ENCODE peak calls at places on chromosomes 4 and X, in six cellular contexts. D, T, Y, O, B and M are unnamed samples.

GRCh38 chrX:21747523-21747922 is 10.4 kb downstream of the SMPX start:
- DNase-seq in T (no peak), Y (no peak), B (no peak), D (peak; percentile 26), O (no peak), M (no peak)

GRCh38 chr4:43394976-43395375 is 502.5 kb downstream of the GRXCR1 start:
- DNase-seq in D (no peak), B (peak; percentile 57), O (peak; percentile 3), T (no peak), Y (no peak), M (no peak)

GRCh38 chr4:76767983-76768382 is 130.0 kb downstream of the SOWAHB start:
- DNase-seq in D (no peak), O (peak; percentile 39), B (peak; percentile 70), T (no peak), Y (no peak), M (no peak)

GRCh38 chrX:53048169-53049126 is at the start of gene GPR173:
- DNase-seq in O (peak; percentile 43), Y (peak; percentile 64), T (peak; percentile 21), B (peak; percentile 66), D (peak; percentile 57), M (no peak)

GRCh38 chr4:1082215-1083182 is 30.9 kb downstream of the RNF212 start:
- DNase-seq in O (peak; percentile 44), T (peak; percentile 13), D (no peak), Y (peak; percentile 71), B (peak; percentile 70), M (peak; percentile 61)

GRCh38 chr4:68963389-68963788 is 11.8 kb upstream of the UGT2A3 start:
- DNase-seq in B (no peak), O (no peak), Y (no peak), T (no peak), D (no peak), M (no peak)

GRCh38 chr4:95013236-95013635 is 255.5 kb downstream of the BMPR1B start:
- DNase-seq in B (no peak), T (no peak), D (no peak), O (no peak), Y (no peak), M (no peak)

GRCh38 chr4:31015123-31015522 is 295.0 kb downstream of the PCDH7 start:
- DNase-seq in B (no peak), D (no peak), Y (no peak), O (no peak), T (no peak), M (no peak)

GRCh38 chr4:152360045-152360410 is 175.9 kb downstream of the FBXW7 start:
- DNase-seq in B (peak; percentile 47), D (no peak), Y (no peak), O (no peak), T (no peak), M (no peak)

GRCh38 chr4:39825741-39826231 is 127.8 kb downstream of the UBE2K start:
- DNase-seq in O (peak; percentile 43), D (no peak), B (peak; percentile 71), Y (no peak), T (no peak), M (no peak)

GRCh38 chr4:32172761-32173160 is 1452.6 kb downstream of the PCDH7 start:
- DNase-seq in T (no peak), D (no peak), O (peak; percentile 14), B (peak; percentile 21), Y (no peak), M (no peak)

GRCh38 chr4:73729534-73730165 is 10.7 kb upstream of the CXCL8 start:
- DNase-seq in T (peak; percentile 70), Y (no peak), D (peak; percentile 84), O (peak; percentile 79), B (peak; percentile 92), M (peak; percentile 69)

GRCh38 chrX:23902419-23902818 is 5.3 kb downstream of the APOO start:
- DNase-seq in Y (no peak), B (peak; percentile 73), T (no peak), D (peak; percentile 58), O (peak; percentile 50), M (no peak)

GRCh38 chr4:4402966-4403365 is 16.1 kb downstream of the NSG1 start:
- DNase-seq in D (no peak), T (no peak), B (peak; percentile 8), Y (no peak), O (no peak), M (no peak)

GRCh38 chr4:183959349-183959748 is 54.2 kb downstream of the STOX2 start:
- DNase-seq in B (no peak), Y (no peak), T (no peak), O (no peak), D (peak; percentile 32), M (no peak)

GRCh38 chr4:6041794-6042193 is 23.6 kb upstream of the C4orf50 start:
- DNase-seq in O (no peak), D (no peak), T (no peak), B (no peak), Y (no peak), M (no peak)

GRCh38 chr4:1975391-1975801 is 33.4 kb downstream of the NELFA start:
- DNase-seq in B (no peak), D (no peak), T (no peak), Y (no peak), O (no peak), M (peak; percentile 33)

GRCh38 chr4:78069309-78069708 is 12.2 kb downstream of the FRAS1 start:
- DNase-seq in Y (no peak), T (no peak), B (no peak), D (no peak), O (no peak), M (no peak)

GRCh38 chr4:37157403-37158167 is 87.0 kb upstream of the NWD2 start:
- DNase-seq in D (peak; percentile 2), O (no peak), T (no peak), Y (no peak), B (no peak), M (no peak)

GRCh38 chr4:140296335-140296753 is 77.1 kb upstream of the SCOC start:
- DNase-seq in O (peak; percentile 69), T (peak; percentile 70), Y (peak; percentile 59), D (no peak), B (peak; percentile 89), M (peak; percentile 74)

GRCh38 chrX:134000260-134001245 is 15.2 kb upstream of the GPC3 start:
- DNase-seq in T (no peak), Y (no peak), D (no peak), B (no peak), O (no peak), M (no peak)

GRCh38 chr4:26372525-26373172 is 51.8 kb downstream of the RBPJ start:
- DNase-seq in T (peak; percentile 21), Y (no peak), O (peak; percentile 63), D (peak; percentile 35), B (peak; percentile 77), M (no peak)

GRCh38 chr4:187995322-187996207 is at the start of gene ZFP42:
- DNase-seq in D (peak; percentile 81), B (no peak), Y (no peak), T (no peak), O (no peak), M (no peak)

GRCh38 chr4:8260656-8261111 is 8.9 kb upstream of the HTRA3 start:
- DNase-seq in T (peak; percentile 83), D (peak; percentile 41), Y (no peak), O (peak; percentile 61), B (peak; percentile 96), M (peak; percentile 67)

GRCh38 chr4:4647041-4647440 is 105.2 kb upstream of the STX18 start:
- DNase-seq in O (no peak), B (peak; percentile 44), T (no peak), D (no peak), Y (no peak), M (no peak)

GRCh38 chr4:85555210-85555609 is 80.3 kb downstream of the ARHGAP24 start:
- DNase-seq in Y (no peak), D (no peak), O (no peak), T (no peak), B (no peak), M (no peak)

GRCh38 chr4:12286351-12286750 is 857.7 kb upstream of the HS3ST1 start:
- DNase-seq in B (no peak), O (no peak), Y (no peak), T (no peak), D (no peak), M (no peak)

GRCh38 chrX:136608295-136608933 is 39.5 kb upstream of the CD40LG start:
- DNase-seq in T (no peak), D (peak; percentile 38), B (no peak), O (no peak), Y (peak; percentile 62), M (peak; percentile 27)
- TF ChIP-seq CTCF in T (no peak), D (peak; percentile 49), B (peak; percentile 11), O (peak; percentile 43), Y (peak; percentile 7), M (peak; percentile 40)

GRCh38 chr4:141455651-141456050 is 180.7 kb upstream of the IL15 start:
- DNase-seq in T (no peak), D (no peak), B (peak; percentile 22), O (peak; percentile 20), Y (no peak), M (no peak)

GRCh38 chr4:141457653-141458052 is 178.7 kb upstream of the IL15 start:
- DNase-seq in O (no peak), Y (no peak), T (no peak), D (no peak), B (no peak), M (no peak)

GRCh38 chr4:141462361-141462760 is 174.0 kb upstream of the IL15 start:
- DNase-seq in O (no peak), D (no peak), T (no peak), B (peak; percentile 21), Y (no peak), M (no peak)

GRCh38 chr4:141459020-141459419 is 177.4 kb upstream of the IL15 start:
- DNase-seq in D (no peak), T (no peak), Y (no peak), O (no peak), B (no peak), M (no peak)

GRCh38 chr4:141458501-141458900 is 177.9 kb upstream of the IL15 start:
- DNase-seq in O (peak; percentile 29), T (no peak), Y (no peak), D (no peak), B (peak; percentile 27), M (no peak)
- H3K4me3 ChIP-seq in O (no peak overlapping the region), T (no peak overlapping the region), Y (no peak overlapping the region), D (no peak overlapping the region), B (no peak overlapping the region), M (no peak overlapping the region)

GRCh38 chrX:33194289-33194688 is 17.1 kb downstream of the DMD start:
- DNase-seq in O (no peak), D (no peak), Y (no peak), B (no peak), T (no peak), M (no peak)
- H3K27me3 ChIP-seq in O (no peaks in the 10 kb centered on the region), D (peaks cover 10% of the 10 kb centered on the region), Y (no peaks in the 10 kb centered on the region), B (no peaks in the 10 kb centered on the region), T (no peaks in the 10 kb centered on the region), M (no peaks in the 10 kb centered on the region)

GRCh38 chrX:153645151-153645550 is 1.9 kb upstream of the DUSP9 start:
- DNase-seq in O (no peak), Y (peak; percentile 2), D (no peak), B (no peak), T (no peak), M (no peak)

GRCh38 chrX:153642655-153643430 is 4.2 kb upstream of the DUSP9 start:
- DNase-seq in B (no peak), D (peak; percentile 18), Y (no peak), O (no peak), T (no peak), M (no peak)

GRCh38 chrX:153644356-153645125 is 2.5 kb upstream of the DUSP9 start:
- DNase-seq in O (no peak), B (no peak), D (peak; percentile 41), Y (peak; percentile 28), T (no peak), M (no peak)

GRCh38 chrX:153642313-153642654 is 4.7 kb upstream of the DUSP9 start:
- DNase-seq in Y (no peak), T (no peak), O (no peak), B (no peak), D (peak; percentile 41), M (no peak)

GRCh38 chrX:153643431-153644351 is 3.3 kb upstream of the DUSP9 start:
- DNase-seq in D (peak; percentile 22), T (no peak), O (no peak), B (no peak), Y (peak; percentile 52), M (no peak)
- TF ChIP-seq CTCF in D (no peak), T (no peak), O (no peak), B (peak; percentile 33), Y (no peak), M (peak; percentile 19)